ENCODE peak calls at places on chromosome 19, in seven cellular contexts. G is HCT116, H is transverse colon, X is uterus, S is A549, W is breast epithelium, I is esophagus squamous epithelium. P is an unnamed sample.

GRCh38 chr19:6735181-6735891 is 2.0 kb downstream of the GPR108 start:
- DNase-seq in G (no peak), H (no peak), X (no peak), S (no peak), W (no peak), I (no peak), P (no peak)

GRCh38 chr19:15303105-15303780 is 29.1 kb downstream of the BRD4 start:
- DNase-seq in G (no peak), H (no peak), X (no peak), S (no peak), W (no peak), I (no peak), P (no peak)

GRCh38 chr19:7421941-7422744 is 66.7 kb downstream of the PEX11G start:
- DNase-seq in G (peak; percentile 69), H (no peak), X (no peak), S (no peak), W (no peak), I (no peak), P (no peak)

GRCh38 chr19:3358392-3358918 is 7.9 kb upstream of the NFIC start:
- DNase-seq in G (no peak), H (no peak), X (peak; percentile 47), S (no peak), W (no peak), I (no peak), P (peak; percentile 29)

GRCh38 chr19:35347171-35347929 is at the start of gene FFAR1:
- DNase-seq in G (no peak), H (peak; percentile 40), X (no peak), S (no peak), W (no peak), I (no peak), P (no peak)

GRCh38 chr19:14890616-14891379 is 4.9 kb upstream of the OR7A17 start:
- DNase-seq in G (no peak), H (peak; percentile 8), X (no peak), S (no peak), W (no peak), I (no peak), P (no peak)

GRCh38 chr19:7998081-7998480 is 7.4 kb downstream of the ELAVL1 start:
- DNase-seq in G (no peak), H (no peak), X (no peak), S (no peak), W (no peak), I (no peak), P (peak; percentile 12)

GRCh38 chr19:474126-475078 is 13.6 kb upstream of the SHC2 start:
- DNase-seq in G (no peak), H (no peak), X (no peak), S (no peak), W (no peak), I (no peak), P (no peak)

GRCh38 chr19:4456843-4457653 is 546 bp downstream of the UBXN6 start:
- DNase-seq in G (no peak), H (peak; percentile 47), X (peak; percentile 61), S (no peak), W (no peak), I (no peak), P (peak; percentile 50)

GRCh38 chr19:7246601-7247000 is 47.6 kb downstream of the INSR start:
- DNase-seq in G (no peak), H (no peak), X (no peak), S (no peak), W (no peak), I (no peak), P (no peak)

GRCh38 chr19:8391274-8392016 is 1.3 kb downstream of the RAB11B start:
- DNase-seq in G (no peak), H (no peak), X (no peak), S (no peak), W (no peak), I (no peak), P (no peak)

GRCh38 chr19:16368385-16369305 is 44.0 kb downstream of the KLF2 start:
- DNase-seq in G (no peak), H (no peak), X (no peak), S (no peak), W (no peak), I (no peak), P (no peak)

GRCh38 chr19:16369664-16370576 is 45.3 kb downstream of the KLF2 start:
- DNase-seq in G (no peak), H (no peak), X (no peak), S (no peak), W (no peak), I (no peak), P (no peak)

GRCh38 chr19:16367269-16367683 is 42.6 kb downstream of the KLF2 start:
- DNase-seq in G (no peak), H (no peak), X (no peak), S (no peak), W (no peak), I (no peak), P (no peak)

GRCh38 chr19:16370671-16371391 is 46.2 kb downstream of the KLF2 start:
- DNase-seq in G (no peak), H (no peak), X (no peak), S (no peak), W (no peak), I (no peak), P (no peak)

GRCh38 chr19:16369306-16369663 is 44.7 kb downstream of the KLF2 start:
- DNase-seq in G (no peak), H (no peak), X (no peak), S (no peak), W (no peak), I (no peak), P (no peak)
- H3K4me3 ChIP-seq in G (no peak overlapping the region), H (no peak overlapping the region), X (no peak overlapping the region), S (no peak overlapping the region), W (no peak overlapping the region), I (no peak overlapping the region), P (no peak overlapping the region)

GRCh38 chr19:17929056-17929455 is 3.8 kb upstream of the CCDC124 start:
- DNase-seq in G (no peak), H (no peak), X (no peak), S (no peak), W (no peak), I (no peak), P (no peak)

GRCh38 chr19:17936379-17936778 is 3.6 kb downstream of the CCDC124 start:
- DNase-seq in G (no peak), H (no peak), X (no peak), S (no peak), W (no peak), I (no peak), P (no peak)

GRCh38 chr19:17933414-17934129 is 757 bp downstream of the CCDC124 start:
- DNase-seq in G (no peak), H (no peak), X (no peak), S (no peak), W (no peak), I (no peak), P (no peak)

GRCh38 chr19:17932485-17933338 is at the start of gene CCDC124:
- DNase-seq in G (peak; percentile 88), H (peak; percentile 95), X (peak; percentile 85), S (peak; percentile 92), W (peak; percentile 88), I (peak; percentile 60), P (peak; percentile 90)

GRCh38 chr19:17931532-17932191 is 1.2 kb upstream of the CCDC124 start:
- DNase-seq in G (no peak), H (no peak), X (no peak), S (no peak), W (no peak), I (no peak), P (peak; percentile 37)
- TF ChIP-seq POLR2A in G (no peak), H (no peak), X (no peak), S (no peak), W (no peak), I (no peak), P (no peak)

GRCh38 chr19:50549059-50549926 is 18.9 kb downstream of the LRRC4B start:
- DNase-seq in G (no peak), H (no peak), X (no peak), S (no peak), W (no peak), I (no peak), P (no peak)
- H3K4me3 ChIP-seq in G (no peak overlapping the region), H (no peak overlapping the region), X (no peak overlapping the region), S (no peak overlapping the region), W (no peak overlapping the region), I (no peak overlapping the region), P (no peak overlapping the region)

GRCh38 chr19:50327461-50328256 is 1.5 kb downstream of the KCNC3 start:
- DNase-seq in G (no peak), H (no peak), X (no peak), S (no peak), W (no peak), I (no peak), P (no peak)

GRCh38 chr19:50331187-50332013 is 2.2 kb upstream of the KCNC3 start:
- DNase-seq in G (no peak), H (no peak), X (no peak), S (no peak), W (no peak), I (no peak), P (no peak)

GRCh38 chr19:50328257-50329145 is 676 bp downstream of the KCNC3 start:
- DNase-seq in G (no peak), H (no peak), X (no peak), S (peak; percentile 57), W (no peak), I (no peak), P (peak; percentile 37)

GRCh38 chr19:50330365-50331078 is 1.3 kb upstream of the KCNC3 start:
- DNase-seq in G (peak; percentile 53), H (peak; percentile 80), X (peak; percentile 18), S (peak; percentile 87), W (peak; percentile 73), I (no peak), P (peak; percentile 91)

DNA sequence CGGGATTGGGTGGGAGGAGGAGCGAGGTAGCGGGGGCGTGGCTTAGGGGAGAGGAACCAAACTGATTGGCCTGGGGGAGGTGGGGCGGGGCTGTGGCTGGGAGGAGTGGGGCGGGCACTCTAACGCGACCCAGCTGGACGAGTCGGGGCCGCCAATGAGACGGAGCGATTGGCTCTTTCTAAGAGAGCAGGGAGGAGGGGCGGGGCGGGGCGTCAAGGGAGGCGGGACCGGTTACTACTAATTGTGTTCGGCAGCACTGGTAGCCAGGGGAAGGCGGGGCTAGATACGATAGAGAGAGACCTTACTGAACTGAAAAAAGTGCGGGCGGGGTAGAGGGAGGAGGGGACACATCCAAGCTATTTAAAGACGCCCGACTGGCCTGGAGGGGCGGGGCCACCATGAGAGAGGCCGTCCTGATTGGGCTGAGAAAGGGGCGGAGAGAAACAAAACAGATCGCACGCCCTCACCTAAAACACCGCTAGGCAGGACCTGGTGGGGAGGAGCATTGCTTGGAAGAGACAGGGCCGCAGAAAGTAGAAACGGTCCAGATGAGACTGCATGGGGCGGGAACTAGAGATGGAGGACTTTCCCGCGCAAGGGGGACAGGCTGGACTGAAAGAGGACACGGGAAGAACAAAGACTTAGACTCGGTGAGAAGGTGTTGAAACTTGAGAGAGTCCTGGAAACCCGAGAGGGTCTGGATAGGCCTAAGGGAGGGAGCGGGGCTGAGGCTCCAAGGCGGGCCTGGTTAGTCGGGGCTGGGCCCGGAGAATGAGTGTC is at the start of gene KCNC3:
- DNase-seq in G (peak; percentile 99), H (peak; percentile 99), X (peak; percentile 92), S (peak; percentile 100), W (peak; percentile 100), I (peak; percentile 97), P (peak; percentile 100)
- TF ChIP-seq POLR2A in G (peak; percentile 84), H (peak; percentile 37), X (peak; percentile 29), S (no peak), W (no peak), I (no peak), P (no peak)

GRCh38 chr19:57552432-57552831 is 7.2 kb downstream of the ZNF550 start:
- DNase-seq in G (no peak), H (no peak), X (no peak), S (no peak), W (no peak), I (no peak), P (no peak)

GRCh38 chr19:57546513-57546912 is 13.2 kb downstream of the ZNF550 start:
- DNase-seq in G (no peak), H (no peak), X (no peak), S (no peak), W (no peak), I (no peak), P (no peak)
- H3K4me3 ChIP-seq in G (no peak overlapping the region), H (no peak overlapping the region), X (no peak overlapping the region), S (no peak overlapping the region), W (no peak overlapping the region), I (no peak overlapping the region), P (no peak overlapping the region)